ENCODE peak calls at places on chromosome 2, in eight cellular contexts. One of them, this sample, is unnamed.

GRCh38 chr2:171595456-171595855 is 73.2 kb downstream of the CYBRD1 start:
- DNase-seq in tibial nerve: no peak
- DNase-seq in cardiac muscle cell: peak
- DNase-seq in nephron progenitor cell: no peak
- DNase-seq in A549: no peak
- DNase-seq in RWPE1: no peak
- DNase-seq in astrocyte of the spinal cord: no peak
- DNase-seq in CD4-positive, alpha-beta T cell: no peak
- DNase-seq in this sample: no peak

GRCh38 chr2:46719499-46719898 is 196.1 kb downstream of the MCFD2 start:
- DNase-seq in tibial nerve: no peak
- DNase-seq in cardiac muscle cell: peak
- DNase-seq in nephron progenitor cell: no peak
- DNase-seq in A549: peak
- DNase-seq in RWPE1: peak
- DNase-seq in astrocyte of the spinal cord: peak
- DNase-seq in CD4-positive, alpha-beta T cell: no peak
- DNase-seq in this sample: no peak

GRCh38 chr2:44351088-44351487 is 10.2 kb downstream of the PREPL start:
- DNase-seq in tibial nerve: no peak
- DNase-seq in cardiac muscle cell: peak
- DNase-seq in nephron progenitor cell: no peak
- DNase-seq in A549: no peak
- DNase-seq in RWPE1: no peak
- DNase-seq in astrocyte of the spinal cord: peak
- DNase-seq in CD4-positive, alpha-beta T cell: no peak
- DNase-seq in this sample: no peak

GRCh38 chr2:113202305-113203216 is 28.8 kb downstream of the PSD4 start:
- DNase-seq in tibial nerve: no peak
- DNase-seq in cardiac muscle cell: no peak
- DNase-seq in nephron progenitor cell: peak
- DNase-seq in A549: no peak
- DNase-seq in RWPE1: no peak
- DNase-seq in astrocyte of the spinal cord: no peak
- DNase-seq in CD4-positive, alpha-beta T cell: no peak
- DNase-seq in this sample: no peak

GRCh38 chr2:120403676-120404075 is 57.7 kb downstream of the INHBB start:
- DNase-seq in tibial nerve: no peak
- DNase-seq in cardiac muscle cell: no peak
- DNase-seq in nephron progenitor cell: no peak
- DNase-seq in A549: peak
- DNase-seq in RWPE1: peak
- DNase-seq in astrocyte of the spinal cord: no peak
- DNase-seq in CD4-positive, alpha-beta T cell: no peak
- DNase-seq in this sample: no peak

GRCh38 chr2:85611217-85611704 is 605 bp downstream of the C2orf68 start:
- DNase-seq in tibial nerve: no peak
- DNase-seq in cardiac muscle cell: no peak
- DNase-seq in nephron progenitor cell: no peak
- DNase-seq in A549: no peak
- DNase-seq in RWPE1: peak
- DNase-seq in astrocyte of the spinal cord: peak
- DNase-seq in CD4-positive, alpha-beta T cell: no peak
- DNase-seq in this sample: no peak

GRCh38 chr2:48146552-48146951 is 240.3 kb upstream of the FBXO11 start:
- DNase-seq in tibial nerve: no peak
- DNase-seq in cardiac muscle cell: no peak
- DNase-seq in nephron progenitor cell: no peak
- DNase-seq in A549: no peak
- DNase-seq in RWPE1: no peak
- DNase-seq in astrocyte of the spinal cord: no peak
- DNase-seq in CD4-positive, alpha-beta T cell: no peak
- DNase-seq in this sample: no peak

GRCh38 chr2:75431276-75431675 is 129.5 kb downstream of the EVA1A start:
- DNase-seq in tibial nerve: no peak
- DNase-seq in cardiac muscle cell: no peak
- DNase-seq in nephron progenitor cell: no peak
- DNase-seq in A549: no peak
- DNase-seq in RWPE1: no peak
- DNase-seq in astrocyte of the spinal cord: no peak
- DNase-seq in CD4-positive, alpha-beta T cell: no peak
- DNase-seq in this sample: no peak

GRCh38 chr2:5921081-5921642 is 229.0 kb downstream of the SOX11 start:
- DNase-seq in tibial nerve: no peak
- DNase-seq in cardiac muscle cell: no peak
- DNase-seq in nephron progenitor cell: no peak
- DNase-seq in A549: no peak
- DNase-seq in RWPE1: no peak
- DNase-seq in astrocyte of the spinal cord: no peak
- DNase-seq in CD4-positive, alpha-beta T cell: no peak
- DNase-seq in this sample: no peak

GRCh38 chr2:9235388-9236344 is 29.1 kb downstream of the ASAP2 start:
- DNase-seq in tibial nerve: no peak
- DNase-seq in cardiac muscle cell: peak
- DNase-seq in nephron progenitor cell: peak
- DNase-seq in A549: no peak
- DNase-seq in RWPE1: peak
- DNase-seq in astrocyte of the spinal cord: peak
- DNase-seq in CD4-positive, alpha-beta T cell: no peak
- DNase-seq in this sample: peak

GRCh38 chr2:178227187-178227586 is 32.9 kb downstream of the OSBPL6 start:
- DNase-seq in tibial nerve: no peak
- DNase-seq in cardiac muscle cell: peak
- DNase-seq in nephron progenitor cell: no peak
- DNase-seq in A549: no peak
- DNase-seq in RWPE1: peak
- DNase-seq in astrocyte of the spinal cord: peak
- DNase-seq in CD4-positive, alpha-beta T cell: no peak
- DNase-seq in this sample: no peak

GRCh38 chr2:144713410-144713809 is 193.5 kb upstream of the ZEB2 start:
- DNase-seq in tibial nerve: no peak
- DNase-seq in cardiac muscle cell: no peak
- DNase-seq in nephron progenitor cell: no peak
- DNase-seq in A549: no peak
- DNase-seq in RWPE1: no peak
- DNase-seq in astrocyte of the spinal cord: no peak
- DNase-seq in CD4-positive, alpha-beta T cell: no peak
- DNase-seq in this sample: no peak

GRCh38 chr2:238899386-238899785 is 51.5 kb downstream of the TWIST2 start:
- DNase-seq in tibial nerve: no peak
- DNase-seq in cardiac muscle cell: no peak
- DNase-seq in nephron progenitor cell: no peak
- DNase-seq in A549: no peak
- DNase-seq in RWPE1: no peak
- DNase-seq in astrocyte of the spinal cord: no peak
- DNase-seq in CD4-positive, alpha-beta T cell: no peak
- DNase-seq in this sample: no peak

GRCh38 chr2:128612628-128613027 is 294.0 kb upstream of the HS6ST1 start:
- DNase-seq in tibial nerve: no peak
- DNase-seq in cardiac muscle cell: no peak
- DNase-seq in nephron progenitor cell: no peak
- DNase-seq in A549: no peak
- DNase-seq in RWPE1: no peak
- DNase-seq in astrocyte of the spinal cord: no peak
- DNase-seq in CD4-positive, alpha-beta T cell: no peak
- DNase-seq in this sample: no peak

GRCh38 chr2:38485734-38486133 is 108.7 kb upstream of the ATL2 start:
- DNase-seq in tibial nerve: no peak
- DNase-seq in cardiac muscle cell: no peak
- DNase-seq in nephron progenitor cell: no peak
- DNase-seq in A549: no peak
- DNase-seq in RWPE1: no peak
- DNase-seq in astrocyte of the spinal cord: no peak
- DNase-seq in CD4-positive, alpha-beta T cell: no peak
- DNase-seq in this sample: no peak
- TF ChIP-seq CTCF in tibial nerve: no peak
- TF ChIP-seq CTCF in cardiac muscle cell: no peak
- TF ChIP-seq CTCF in nephron progenitor cell: no peak
- TF ChIP-seq CTCF in A549: no peak
- TF ChIP-seq CTCF in RWPE1: no peak
- TF ChIP-seq CTCF in astrocyte of the spinal cord: no peak
- TF ChIP-seq CTCF in CD4-positive, alpha-beta T cell: no peak
- TF ChIP-seq CTCF in this sample: no peak

DNA sequence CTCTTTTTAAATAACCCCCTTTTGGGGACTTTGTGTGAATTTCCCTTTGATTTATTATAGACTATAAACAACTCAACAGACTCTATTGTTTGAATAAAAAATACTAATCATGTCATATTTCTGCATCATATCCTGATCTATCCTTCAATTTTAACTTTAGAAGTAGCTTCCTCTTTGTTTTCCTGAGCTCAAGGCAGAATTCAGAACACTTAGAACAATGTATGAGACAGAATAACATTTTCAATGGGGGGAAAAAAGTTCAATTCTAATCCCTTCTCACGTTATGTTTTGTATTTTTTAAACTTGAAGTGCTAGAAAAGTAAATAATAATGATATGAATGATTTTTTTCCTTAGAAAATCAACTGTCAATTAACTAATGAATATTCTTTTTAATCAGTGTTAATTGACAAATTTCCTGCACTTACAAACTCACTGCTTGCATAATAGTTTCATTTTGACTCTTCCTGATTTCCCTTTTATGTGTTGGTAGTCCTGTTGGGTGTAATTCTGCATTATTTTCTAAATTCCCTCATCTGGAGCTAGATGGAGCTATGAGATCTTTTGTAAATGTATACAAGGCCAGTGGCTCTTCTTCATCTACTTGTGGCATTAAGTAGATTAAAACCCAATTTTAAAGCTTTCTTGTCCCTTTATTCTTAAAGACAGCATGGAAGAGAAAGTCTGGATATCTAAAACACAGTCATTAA is 326.1 kb downstream of the PARD3B start:
- DNase-seq in tibial nerve: no peak
- DNase-seq in cardiac muscle cell: peak
- DNase-seq in nephron progenitor cell: no peak
- DNase-seq in A549: peak
- DNase-seq in RWPE1: peak
- DNase-seq in astrocyte of the spinal cord: peak
- DNase-seq in CD4-positive, alpha-beta T cell: no peak
- DNase-seq in this sample: no peak
- TF ChIP-seq CTCF in tibial nerve: peak
- TF ChIP-seq CTCF in cardiac muscle cell: peak
- TF ChIP-seq CTCF in nephron progenitor cell: peak
- TF ChIP-seq CTCF in A549: peak
- TF ChIP-seq CTCF in RWPE1: no peak
- TF ChIP-seq CTCF in astrocyte of the spinal cord: peak
- TF ChIP-seq CTCF in CD4-positive, alpha-beta T cell: peak
- TF ChIP-seq CTCF in this sample: peak

DNA sequence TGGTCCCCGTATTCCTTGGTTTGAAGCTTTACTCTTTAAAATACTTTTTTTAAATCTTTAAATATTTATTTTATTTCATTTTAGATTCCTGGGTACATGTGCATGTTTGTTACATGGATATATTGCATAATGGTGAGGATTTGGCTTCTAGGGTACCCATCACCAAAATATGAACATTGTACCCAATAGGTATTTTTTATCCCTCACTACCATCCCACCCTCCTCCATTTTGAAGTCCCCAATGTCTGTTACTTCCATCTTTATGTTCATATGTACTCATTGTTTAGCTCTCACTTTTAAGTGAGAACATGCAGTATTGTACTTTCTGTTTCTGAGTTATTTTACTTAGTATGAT is 59.5 kb upstream of the IL1RL1 start:
- DNase-seq in tibial nerve: no peak
- DNase-seq in cardiac muscle cell: no peak
- DNase-seq in nephron progenitor cell: no peak
- DNase-seq in A549: no peak
- DNase-seq in RWPE1: no peak
- DNase-seq in astrocyte of the spinal cord: no peak
- DNase-seq in CD4-positive, alpha-beta T cell: no peak
- DNase-seq in this sample: no peak
- TF ChIP-seq CTCF in tibial nerve: no peak
- TF ChIP-seq CTCF in cardiac muscle cell: no peak
- TF ChIP-seq CTCF in nephron progenitor cell: no peak
- TF ChIP-seq CTCF in A549: no peak
- TF ChIP-seq CTCF in RWPE1: peak
- TF ChIP-seq CTCF in astrocyte of the spinal cord: no peak
- TF ChIP-seq CTCF in CD4-positive, alpha-beta T cell: peak
- TF ChIP-seq CTCF in this sample: no peak

GRCh38 chr2:7911196-7911595 is 770.7 kb upstream of the ID2 start:
- DNase-seq in tibial nerve: no peak
- DNase-seq in cardiac muscle cell: no peak
- DNase-seq in nephron progenitor cell: no peak
- DNase-seq in A549: no peak
- DNase-seq in RWPE1: no peak
- DNase-seq in astrocyte of the spinal cord: no peak
- DNase-seq in CD4-positive, alpha-beta T cell: no peak
- DNase-seq in this sample: no peak

GRCh38 chr2:7916670-7917069 is 765.2 kb upstream of the ID2 start:
- DNase-seq in tibial nerve: no peak
- DNase-seq in cardiac muscle cell: no peak
- DNase-seq in nephron progenitor cell: no peak
- DNase-seq in A549: no peak
- DNase-seq in RWPE1: no peak
- DNase-seq in astrocyte of the spinal cord: no peak
- DNase-seq in CD4-positive, alpha-beta T cell: no peak
- DNase-seq in this sample: no peak

GRCh38 chr2:7913956-7914355 is 767.9 kb upstream of the ID2 start:
- DNase-seq in tibial nerve: no peak
- DNase-seq in cardiac muscle cell: no peak
- DNase-seq in nephron progenitor cell: peak
- DNase-seq in A549: no peak
- DNase-seq in RWPE1: no peak
- DNase-seq in astrocyte of the spinal cord: no peak
- DNase-seq in CD4-positive, alpha-beta T cell: no peak
- DNase-seq in this sample: no peak

GRCh38 chr2:7919510-7919909 is 762.3 kb upstream of the ID2 start:
- DNase-seq in tibial nerve: no peak
- DNase-seq in cardiac muscle cell: no peak
- DNase-seq in nephron progenitor cell: no peak
- DNase-seq in A549: no peak
- DNase-seq in RWPE1: no peak
- DNase-seq in astrocyte of the spinal cord: no peak
- DNase-seq in CD4-positive, alpha-beta T cell: no peak
- DNase-seq in this sample: no peak

DNA sequence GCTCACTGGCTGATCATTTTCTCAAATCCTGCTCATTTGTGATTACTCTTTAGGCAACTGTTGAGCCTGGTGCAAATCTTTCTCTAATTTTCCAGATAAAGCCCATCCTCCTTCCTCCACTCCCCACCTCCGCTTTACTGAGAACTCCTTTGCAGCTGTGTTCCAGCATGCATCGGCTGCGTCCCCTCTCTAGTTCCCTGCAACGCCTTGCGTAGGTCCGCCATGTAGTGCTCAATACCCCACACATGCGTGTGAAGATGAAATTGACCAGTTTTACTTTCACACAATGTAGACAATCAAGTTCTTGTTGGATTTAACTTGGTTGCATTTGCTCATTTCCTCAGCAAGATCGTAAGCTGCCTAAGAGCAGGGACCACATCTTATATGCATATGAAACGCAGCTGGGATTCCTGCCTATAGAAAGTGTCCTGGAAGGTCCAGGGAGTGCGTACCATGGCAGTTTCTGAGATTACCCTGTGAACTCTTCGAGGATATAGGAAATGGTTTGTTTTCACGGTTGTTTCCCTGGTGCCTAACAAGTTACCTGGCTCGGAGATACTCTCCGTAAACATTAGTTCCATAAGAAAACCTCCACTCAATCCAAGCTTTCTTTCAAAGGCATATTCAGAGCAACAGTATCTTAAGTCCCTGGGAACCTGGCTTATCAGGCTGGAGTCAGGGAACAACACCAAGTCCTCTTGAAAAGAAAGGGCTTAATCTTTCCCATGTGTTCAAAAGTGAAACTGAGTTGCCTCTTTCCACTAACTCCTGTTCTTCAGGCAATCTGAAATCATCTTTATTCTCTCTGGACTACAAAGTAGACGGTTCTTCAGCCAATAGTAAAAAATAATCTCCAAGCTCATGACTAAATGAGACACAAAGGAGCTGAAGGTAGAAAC is 766.3 kb upstream of the ID2 start:
- DNase-seq in tibial nerve: no peak
- DNase-seq in cardiac muscle cell: peak
- DNase-seq in nephron progenitor cell: no peak
- DNase-seq in A549: no peak
- DNase-seq in RWPE1: no peak
- DNase-seq in astrocyte of the spinal cord: peak
- DNase-seq in CD4-positive, alpha-beta T cell: no peak
- DNase-seq in this sample: no peak
- TF ChIP-seq CTCF in tibial nerve: no peak
- TF ChIP-seq CTCF in cardiac muscle cell: no peak
- TF ChIP-seq CTCF in nephron progenitor cell: no peak
- TF ChIP-seq CTCF in A549: no peak
- TF ChIP-seq CTCF in RWPE1: no peak
- TF ChIP-seq CTCF in astrocyte of the spinal cord: no peak
- TF ChIP-seq CTCF in CD4-positive, alpha-beta T cell: no peak
- TF ChIP-seq CTCF in this sample: no peak

This sample was measured in Calu3.